ENCODE peak calls at places on chromosomes 2 and 18, in ten cellular contexts. M is cardiac muscle cell; U is spleen; J is CD4-positive, alpha-beta T cell; N is neural progenitor cell; C is tibial artery; O is GM12878; Q is left ventricle myocardium inferior; E is PC-9; Y is upper lobe of right lung. Z is an unnamed sample. For H3K9me3, the result is how much of the 10 kb centered on the place peaks cover.

GRCh38 chr18:11070593-11070992 is 78.8 kb downstream of the PIEZO2 start:
- DNase-seq in O (no peak), Q (no peak), C (no peak), N (no peak), J (no peak), E (no peak), M (no peak), Y (no peak), U (no peak), Z (no peak)

GRCh38 chr2:48147719-48148118 is 241.4 kb upstream of the FBXO11 start:
- DNase-seq in O (no peak), C (no peak), U (no peak), Y (no peak), M (no peak), E (no peak), Q (no peak), N (no peak), J (no peak), Z (no peak)

GRCh38 chr18:58186258-58186948 is 142.4 kb downstream of the NEDD4L start:
- DNase-seq in J (no peak), Y (no peak), M (peak), Q (no peak), C (no peak), O (no peak), U (no peak), E (peak), N (no peak), Z (peak)

GRCh38 chr2:148528356-148529064 is 116.0 kb upstream of the EPC2 start:
- DNase-seq in Q (no peak), J (peak), C (no peak), U (no peak), N (no peak), Y (no peak), O (no peak), M (no peak), E (no peak), Z (no peak)

GRCh38 chr2:50491541-50492114 is 540.3 kb downstream of the NRXN1 start:
- DNase-seq in O (no peak), J (no peak), N (peak), M (peak), Q (no peak), E (no peak), C (no peak), U (no peak), Y (no peak), Z (no peak)

GRCh38 chr2:37011126-37011525 is 44.8 kb upstream of the STRN start:
- DNase-seq in C (no peak), E (no peak), Q (no peak), O (peak), J (no peak), N (no peak), Y (no peak), U (no peak), M (no peak), Z (no peak)

GRCh38 chr2:174336403-174337336 is 1.9 kb downstream of the SP9 start:
- DNase-seq in E (no peak), Q (no peak), N (peak), C (no peak), U (peak), Y (peak), M (peak), J (no peak), O (no peak), Z (peak)

GRCh38 chr18:24853076-24853475 is 392.6 kb downstream of the HRH4 start:
- DNase-seq in C (no peak), Y (no peak), O (no peak), N (no peak), E (no peak), Q (no peak), J (no peak), U (no peak), M (no peak), Z (no peak)

GRCh38 chr18:60044290-60045006 is 144.7 kb downstream of the PMAIP1 start:
- DNase-seq in E (peak), U (no peak), C (no peak), O (no peak), J (no peak), Q (no peak), M (no peak), N (no peak), Y (no peak), Z (no peak)

GRCh38 chr2:237691200-237691907 is 64.0 kb downstream of the LRRFIP1 start:
- DNase-seq in U (peak), O (no peak), M (peak), J (no peak), E (peak), Y (no peak), N (peak), Q (no peak), C (no peak), Z (no peak)

GRCh38 chr2:20618468-20618885 is 32.4 kb downstream of the HS1BP3 start:
- DNase-seq in N (no peak), J (no peak), M (no peak), E (no peak), Q (peak), U (no peak), O (no peak), Y (peak), C (peak), Z (peak)

GRCh38 chr2:37802899-37803379 is 122.1 kb upstream of the RMDN2 start:
- DNase-seq in J (no peak), E (peak), O (no peak), Q (no peak), Y (no peak), U (no peak), N (no peak), C (no peak), M (no peak), Z (no peak)

GRCh38 chr2:222791946-222792649 is 68.7 kb upstream of the ACSL3 start:
- DNase-seq in J (no peak), E (no peak), N (no peak), C (peak), Q (peak), Y (peak), U (peak), M (no peak), O (no peak), Z (peak)

GRCh38 chr2:1546023-1546591 is 132.8 kb downstream of the TPO start:
- DNase-seq in U (no peak), M (peak), O (no peak), J (no peak), N (peak), Y (no peak), C (no peak), Q (no peak), E (no peak), Z (no peak)

GRCh38 chr2:30272761-30273573 is 41.6 kb downstream of the LBH start:
- DNase-seq in J (no peak), C (no peak), M (no peak), N (no peak), E (peak), Y (no peak), O (no peak), Q (no peak), U (no peak), Z (no peak)

GRCh38 chr18:76476665-76477561 is 18.1 kb downstream of the ZNF516 start:
- DNase-seq in J (no peak), C (no peak), M (no peak), E (peak), O (no peak), U (no peak), Y (no peak), Q (no peak), N (no peak), Z (no peak)

GRCh38 chr2:204024906-204025475 is 88.4 kb downstream of the ICOS start:
- DNase-seq in M (peak), N (no peak), U (no peak), C (no peak), O (no peak), Q (no peak), J (no peak), E (no peak), Y (no peak), Z (no peak)

GRCh38 chr2:202005272-202005887 is 28.3 kb upstream of the FZD7 start:
- DNase-seq in Y (no peak), E (no peak), O (peak), Q (no peak), N (no peak), U (no peak), M (no peak), J (no peak), C (no peak), Z (no peak)

GRCh38 chr2:172790404-172790803 is 54.8 kb downstream of the RAPGEF4 start:
- DNase-seq in O (no peak), U (no peak), Y (no peak), N (no peak), M (no peak), E (no peak), Q (no peak), C (no peak), J (no peak), Z (no peak)

GRCh38 chr2:54626131-54626530 is 97.3 kb upstream of the EML6 start:
- DNase-seq in N (no peak), O (no peak), J (no peak), C (no peak), M (no peak), U (no peak), Y (no peak), Q (no peak), E (no peak), Z (no peak)

GRCh38 chr18:26017929-26018328 is 72.5 kb downstream of the SS18 start:
- DNase-seq in M (no peak), C (no peak), U (no peak), Q (no peak), N (no peak), J (no peak), E (no peak), Y (no peak), O (no peak), Z (no peak)

GRCh38 chr18:519019-519879 is 18.7 kb upstream of the COLEC12 start:
- DNase-seq in O (peak), E (no peak), M (peak), J (no peak), N (no peak), Y (no peak), U (no peak), C (peak), Q (peak), Z (peak)

GRCh38 chr2:169799555-169799954 is 884 bp downstream of the SSB start:
- DNase-seq in U (no peak), E (no peak), C (no peak), J (no peak), O (no peak), N (peak), M (no peak), Q (no peak), Y (no peak), Z (no peak)

GRCh38 chr18:48956378-48956777 is 5.6 kb upstream of the SMAD7 start:
- DNase-seq in Q (no peak), E (peak), U (no peak), Y (no peak), M (no peak), C (no peak), J (no peak), O (no peak), N (no peak), Z (no peak)

DNA sequence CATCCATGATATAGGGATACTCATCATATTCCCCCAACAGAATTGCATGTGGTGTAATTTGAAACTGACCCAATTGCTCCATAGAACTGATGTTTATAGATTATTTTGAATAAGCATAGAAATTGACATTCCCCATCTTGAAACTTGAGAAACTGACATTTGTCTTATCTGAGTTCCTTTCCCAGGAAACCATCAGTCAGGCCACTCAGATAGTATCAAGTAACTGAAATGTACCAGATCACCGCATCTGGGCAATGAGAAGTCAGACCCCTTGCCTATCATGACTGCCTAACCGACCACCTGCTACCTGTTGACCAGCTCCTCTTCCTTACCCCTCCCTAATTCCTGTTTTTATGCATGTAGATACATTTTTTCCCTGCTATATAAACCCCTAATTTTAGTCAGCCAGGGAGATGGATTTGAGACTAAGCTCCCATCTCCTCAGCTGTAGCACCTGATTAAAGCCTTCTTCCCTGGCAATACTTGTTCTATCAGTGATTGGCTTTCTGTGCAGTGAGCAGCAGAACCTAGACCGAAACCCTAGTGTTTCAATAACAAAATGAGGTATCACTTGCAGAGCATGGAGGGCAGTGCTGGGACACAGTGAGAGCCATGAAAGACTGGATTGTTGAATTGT is 274.5 kb downstream of the LPIN1 start:
- DNase-seq in Y (no peak), M (no peak), C (no peak), J (no peak), U (no peak), Q (no peak), N (no peak), O (no peak), E (no peak), Z (no peak)
- H3K9me3 ChIP-seq in Y (under half), M (under half), C (under half), J (under half), U (under half), Q (under half), N (under half), O (under half), E (under half), Z (under half)

GRCh38 chr2:189552991-189553404 is 27.6 kb downstream of the SLC40A1 start:
- DNase-seq in U (no peak), C (no peak), Y (no peak), Q (no peak), O (no peak), M (no peak), E (peak), N (no peak), J (no peak), Z (no peak)
- H3K27ac ChIP-seq in U (peak), C (peak), Y (peak), Q (peak), O (no peak), M (no peak), E (no peak), N (no peak), J (no peak), Z (peak)

DNA sequence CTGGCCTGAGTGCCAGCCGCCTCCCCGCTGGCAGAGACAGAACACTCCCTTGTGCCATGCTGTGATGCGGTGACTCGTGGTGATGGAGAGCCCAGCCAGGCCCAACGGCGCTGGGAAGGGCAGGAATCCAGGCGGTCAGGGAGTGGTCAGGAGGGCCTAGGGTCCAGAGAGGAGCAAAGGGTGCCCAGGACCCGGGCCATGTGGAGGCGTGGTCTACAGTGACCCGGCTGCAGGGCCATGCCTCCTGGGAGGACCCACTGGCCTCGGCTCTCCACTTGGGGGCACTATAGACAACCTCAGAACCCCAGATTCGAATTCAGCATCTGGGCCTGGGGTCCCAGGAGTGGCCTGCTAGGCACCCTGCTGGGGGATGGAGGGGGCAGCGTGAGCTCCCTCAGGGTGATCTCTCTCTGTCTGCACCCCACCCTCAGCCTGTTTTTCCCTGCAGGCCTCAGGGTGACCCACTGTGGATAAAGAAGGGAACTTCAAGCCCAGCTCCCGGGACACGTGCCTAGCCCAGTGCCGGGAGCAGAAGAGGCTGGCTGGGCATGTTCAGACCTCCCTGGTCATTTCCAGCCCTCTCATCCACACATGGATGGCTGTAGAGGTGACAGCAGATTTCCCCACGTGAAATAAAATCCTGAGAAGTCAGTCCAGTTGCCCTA is 13.0 kb downstream of the AMER3 start:
- DNase-seq in E (no peak), U (peak), M (no peak), Q (no peak), O (no peak), N (no peak), Y (no peak), C (no peak), J (no peak), Z (no peak)
- TF ChIP-seq CTCF in E (peak), U (no peak), M (no peak), Q (no peak), O (peak), N (peak), Y (no peak), C (no peak), J (no peak), Z (no peak)

GRCh38 chr2:85789271-85789670 is 35.5 kb downstream of the ATOH8 start:
- DNase-seq in E (no peak), J (no peak), N (no peak), Y (no peak), C (no peak), Q (no peak), U (no peak), M (no peak), O (no peak), Z (no peak)

GRCh38 chr2:85791704-85792565 is 38.1 kb downstream of the ATOH8 start:
- DNase-seq in J (no peak), O (no peak), N (no peak), Y (peak), Q (no peak), C (peak), E (no peak), M (no peak), U (peak), Z (no peak)

GRCh38 chr2:85790032-85790431 is 36.2 kb downstream of the ATOH8 start:
- DNase-seq in M (no peak), N (no peak), O (no peak), U (peak), J (no peak), Q (no peak), Y (peak), E (no peak), C (no peak), Z (no peak)

GRCh38 chr2:85788603-85789002 is 34.8 kb downstream of the ATOH8 start:
- DNase-seq in C (no peak), J (no peak), Q (no peak), Y (peak), O (no peak), N (no peak), E (no peak), M (no peak), U (peak), Z (no peak)

GRCh38 chr2:85790499-85790898 is 36.7 kb downstream of the ATOH8 start:
- DNase-seq in E (no peak), U (peak), M (no peak), Q (no peak), C (no peak), O (no peak), N (no peak), J (no peak), Y (peak), Z (no peak)
- H3K9me3 ChIP-seq in E (under half), U (under half), M (under half), Q (under half), C (under half), O (under half), N (under half), J (under half), Y (under half), Z (under half)

DNA sequence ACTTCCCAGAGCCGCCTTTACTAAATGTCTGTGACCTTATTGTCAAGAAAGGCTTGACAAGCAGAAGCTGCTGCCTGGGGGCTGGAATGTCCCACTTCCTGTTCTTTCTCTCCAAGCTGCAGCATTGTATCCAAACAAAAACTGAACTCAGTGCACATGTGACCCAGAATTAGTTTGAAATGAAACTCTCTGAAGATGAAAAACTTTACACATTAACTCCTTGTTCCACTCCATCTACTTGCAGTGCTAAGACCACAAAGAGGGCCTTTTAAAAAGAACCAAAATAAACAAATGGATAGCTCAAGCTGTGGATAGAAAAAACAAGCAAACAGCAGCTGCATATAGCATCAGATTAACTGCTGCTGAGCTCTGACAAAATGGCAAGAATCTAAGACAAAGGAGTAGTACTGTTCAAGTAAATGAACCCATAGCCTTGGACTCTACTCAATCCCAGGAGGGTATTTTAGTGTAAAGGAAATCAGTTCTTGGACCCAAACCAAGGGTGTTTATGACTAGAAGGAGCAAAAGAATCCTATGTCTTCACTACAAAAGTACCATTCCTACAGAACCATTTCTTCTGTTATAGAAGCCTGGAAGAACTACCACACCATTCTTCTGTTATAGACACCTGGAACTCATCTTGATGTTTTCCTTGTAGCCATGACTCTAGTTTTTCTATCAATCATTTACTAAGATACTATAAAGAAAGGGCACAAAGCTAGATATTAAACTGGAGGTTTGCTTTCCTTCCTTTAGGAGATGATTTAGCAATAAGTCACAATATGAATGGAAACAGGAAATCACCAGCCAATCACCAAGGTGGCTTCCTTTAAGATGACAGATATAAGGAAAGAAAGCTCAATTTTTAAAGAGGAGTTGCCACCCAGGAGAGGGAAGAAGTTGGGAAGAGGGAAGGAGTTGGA is 100.1 kb upstream of the NEUROD1 start:
- DNase-seq in U (no peak), O (no peak), N (no peak), Q (no peak), M (no peak), J (no peak), C (no peak), Y (no peak), E (no peak), Z (no peak)
- H3K27ac ChIP-seq in U (peak), O (no peak), N (no peak), Q (peak), M (no peak), J (no peak), C (no peak), Y (no peak), E (no peak), Z (no peak)

DNA sequence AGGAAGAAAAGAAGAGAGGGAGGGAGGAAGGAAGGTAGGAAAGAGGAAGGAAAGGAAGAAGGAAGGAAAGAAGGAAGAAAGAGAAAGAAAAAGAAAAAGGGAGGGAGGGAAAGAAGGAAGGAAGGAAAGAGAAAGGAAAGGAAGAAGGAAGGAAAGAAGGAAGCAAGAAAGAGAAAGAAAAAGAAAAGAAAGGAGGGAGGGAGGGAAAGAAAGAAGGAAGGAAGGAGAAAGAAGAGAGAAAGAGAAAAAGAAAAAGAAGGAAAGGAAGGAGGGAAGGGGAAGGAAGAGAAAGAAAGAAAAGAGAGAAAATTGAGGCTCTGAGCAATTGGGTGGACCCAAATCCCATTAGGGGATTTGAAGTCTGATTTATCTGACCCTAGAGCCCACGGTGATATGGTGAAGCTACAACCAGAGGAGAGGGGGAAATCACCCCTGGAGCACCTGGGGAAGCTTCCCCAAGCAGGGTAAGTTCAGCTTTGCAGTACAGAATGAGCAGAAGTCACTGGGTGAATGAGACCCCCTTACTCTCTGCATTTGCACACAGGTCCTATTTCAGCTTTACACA is 177.6 kb upstream of the BCL2L11 start:
- DNase-seq in J (no peak), M (no peak), N (no peak), O (no peak), C (no peak), E (no peak), U (no peak), Y (no peak), Q (no peak), Z (no peak)
- TF ChIP-seq CTCF in J (no peak), M (no peak), N (no peak), O (no peak), C (no peak), E (no peak), U (no peak), Y (no peak), Q (no peak), Z (no peak)

DNA sequence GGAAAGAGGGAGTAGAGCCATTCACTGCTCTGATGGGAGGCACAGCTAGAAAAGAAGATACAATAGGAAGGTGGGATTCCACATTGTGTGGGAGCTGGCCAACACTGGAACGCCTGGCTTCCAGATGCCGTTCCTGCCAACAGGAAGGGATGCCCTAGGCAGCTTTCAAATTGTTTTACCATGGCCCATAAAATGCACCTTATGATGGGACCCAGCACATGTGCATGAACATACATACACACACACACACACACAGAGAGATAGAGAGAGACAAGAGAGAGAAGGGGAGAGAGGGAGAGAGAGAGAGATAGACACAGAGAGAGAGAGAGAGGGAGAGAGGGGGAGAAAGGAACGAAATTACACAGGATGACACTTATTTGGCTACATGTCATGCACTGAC is 86.1 kb upstream of the BZW1 start:
- DNase-seq in Q (no peak), M (no peak), Y (no peak), E (no peak), O (no peak), U (no peak), C (no peak), J (no peak), N (no peak), Z (no peak)
- H3K9me3 ChIP-seq in Q (under half), M (under half), Y (under half), E (under half), O (under half), U (under half), C (under half), J (under half), N (under half), Z (under half)